ENCODE peak calls at places on chromosomes 5 and 9, in six cellular contexts. V is lung, I is brain microvascular endothelial cell, Y is bronchial epithelial cell, T is fibroblast of mammary gland, O is A549. L is an unnamed sample.

GRCh38 chr5:43042626-43043399 is 2.7 kb upstream of the ANXA2R start:
- DNase-seq in V (peak), I (peak), Y (peak), T (peak), O (peak), L (peak)

GRCh38 chr5:53030828-53031425 is 41.8 kb downstream of the ITGA2 start:
- DNase-seq in V (no peak), I (no peak), Y (no peak), T (no peak), O (no peak), L (no peak)

GRCh38 chr5:40221796-40222195 is 457.9 kb upstream of the PTGER4 start:
- DNase-seq in V (no peak), I (peak), Y (peak), T (peak), O (no peak), L (peak)

GRCh38 chr5:2417301-2417700 is 334.2 kb downstream of the IRX2 start:
- DNase-seq in V (no peak), I (no peak), Y (no peak), T (no peak), O (no peak), L (no peak)

GRCh38 chr9:16612627-16613026 is 257.8 kb downstream of the BNC2 start:
- DNase-seq in V (no peak), I (no peak), Y (no peak), T (peak), O (no peak), L (no peak)

GRCh38 chr9:111016046-111017026 is 21.9 kb downstream of the LPAR1 start:
- DNase-seq in V (no peak), I (peak), Y (peak), T (peak), O (no peak), L (peak)

GRCh38 chr9:22817181-22817580 is 370.6 kb downstream of the DMRTA1 start:
- DNase-seq in V (no peak), I (peak), Y (no peak), T (peak), O (no peak), L (peak)

GRCh38 chr9:99778308-99778707 is 43.4 kb upstream of the NR4A3 start:
- DNase-seq in V (no peak), I (peak), Y (peak), T (peak), O (peak), L (peak)

GRCh38 chr9:96567203-96567700 is 52.4 kb downstream of the CDC14B start:
- DNase-seq in V (no peak), I (no peak), Y (no peak), T (peak), O (no peak), L (peak)

GRCh38 chr9:947985-948384 is 28.5 kb upstream of the DMRT3 start:
- DNase-seq in V (no peak), I (no peak), Y (no peak), T (no peak), O (no peak), L (no peak)

GRCh38 chr9:113289091-113289490 is 13.6 kb downstream of the PRPF4 start:
- DNase-seq in V (no peak), I (no peak), Y (peak), T (no peak), O (no peak), L (no peak)

GRCh38 chr9:15389636-15390035 is 33.0 kb upstream of the SNAPC3 start:
- DNase-seq in V (no peak), I (no peak), Y (no peak), T (no peak), O (no peak), L (no peak)

GRCh38 chr5:158593925-158594324 is 505.8 kb downstream of the EBF1 start:
- DNase-seq in V (no peak), I (no peak), Y (no peak), T (no peak), O (no peak), L (no peak)

GRCh38 chr5:76744632-76745031 is 28.7 kb downstream of the F2R start:
- DNase-seq in V (no peak), I (no peak), Y (no peak), T (no peak), O (no peak), L (no peak)

GRCh38 chr5:137831526-137831925 is 36.1 kb upstream of the MYOT start:
- DNase-seq in V (no peak), I (no peak), Y (no peak), T (peak), O (no peak), L (peak)

GRCh38 chr9:136117291-136118060 is 1.2 kb downstream of the TMEM250 start:
- DNase-seq in V (no peak), I (no peak), Y (no peak), T (no peak), O (peak), L (peak)

GRCh38 chr5:132017316-132017715 is 5.9 kb upstream of the ACSL6 start:
- DNase-seq in V (no peak), I (no peak), Y (no peak), T (no peak), O (no peak), L (no peak)

GRCh38 chr5:17910318-17910717 is 276.1 kb downstream of the TAF11L14 start:
- DNase-seq in V (no peak), I (no peak), Y (peak), T (peak), O (peak), L (no peak)

GRCh38 chr5:72248352-72249032 is 71.5 kb downstream of the MRPS27 start:
- DNase-seq in V (peak), I (peak), Y (peak), T (peak), O (peak), L (peak)

GRCh38 chr9:21549890-21550289 is 67.8 kb upstream of the IFNE start:
- DNase-seq in V (no peak), I (no peak), Y (no peak), T (no peak), O (no peak), L (no peak)

GRCh38 chr5:75052461-75053285 is at the start of gene GCNT4:
- DNase-seq in V (peak), I (no peak), Y (no peak), T (peak), O (peak), L (peak)

GRCh38 chr5:27275353-27275752 is 237.0 kb upstream of the CDH9 start:
- DNase-seq in V (no peak), I (no peak), Y (no peak), T (no peak), O (no peak), L (no peak)
- H3K4me3 ChIP-seq in V (no peak), I (no peak), Y (no peak), T (no peak), O (no peak), L (no peak)

GRCh38 chr5:23352437-23352836 is 155.0 kb upstream of the PRDM9 start:
- DNase-seq in V (no peak), I (no peak), Y (peak), T (peak), O (peak), L (no peak)
- TF ChIP-seq CTCF in V (no peak), I (no peak), Y (no peak), T (peak), O (peak), L (no peak)

GRCh38 chr5:172534229-172535169 is 80.2 kb upstream of the SH3PXD2B start:
- DNase-seq in V (peak), I (no peak), Y (peak), T (peak), O (no peak), L (no peak)
- H3K4me3 ChIP-seq in V (no peak), I (no peak), Y (no peak), T (no peak), O (no peak), L (no peak)

DNA sequence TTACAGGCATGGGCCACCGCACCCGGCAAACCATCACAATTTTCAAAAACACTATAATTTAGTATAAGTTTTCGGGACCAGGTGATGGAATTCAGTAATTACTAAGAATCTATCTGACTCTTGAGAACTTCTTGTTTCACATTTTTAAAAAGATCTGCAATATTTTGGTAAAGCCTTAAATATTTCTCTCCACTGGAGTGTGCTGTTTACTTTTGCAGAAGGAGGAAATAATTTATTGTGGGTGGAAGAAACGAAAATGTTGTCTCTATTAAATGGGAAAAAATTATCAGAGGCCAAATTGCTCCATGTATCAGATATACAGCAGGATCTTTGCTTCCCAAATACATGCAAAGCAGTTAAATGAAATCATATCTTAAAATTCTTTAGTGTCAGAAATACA is 566.8 kb upstream of the CYLC2 start:
- DNase-seq in V (no peak), I (no peak), Y (no peak), T (no peak), O (no peak), L (no peak)
- TF ChIP-seq CTCF in V (no peak), I (no peak), Y (no peak), T (no peak), O (no peak), L (no peak)

DNA sequence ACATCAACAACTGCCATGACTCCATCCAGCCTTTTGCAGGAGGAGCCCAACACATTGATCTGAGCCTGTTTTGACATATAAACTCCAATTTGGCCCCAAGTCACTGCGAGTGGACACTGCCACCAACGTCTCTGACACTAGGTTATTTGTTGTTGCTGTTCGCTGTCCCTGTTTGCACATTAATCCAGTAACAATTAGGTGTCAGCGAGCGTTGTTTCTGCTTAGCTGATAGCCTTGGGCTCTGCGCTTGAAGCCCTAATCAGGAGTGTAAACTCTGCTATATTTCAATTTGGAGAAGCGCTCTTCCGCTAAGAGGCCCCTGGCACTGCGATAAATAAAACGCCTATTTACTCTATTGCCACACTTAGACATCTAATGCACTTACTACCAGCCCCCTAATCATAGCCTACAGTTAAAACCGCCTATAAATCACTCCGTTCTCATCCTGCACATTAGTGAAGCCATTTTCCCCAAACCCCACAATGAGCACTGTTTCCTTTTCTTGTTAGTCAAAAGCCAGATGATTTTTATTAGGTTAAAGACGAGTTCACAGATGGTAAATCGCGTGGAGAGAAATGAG is 195.9 kb upstream of the TBCA start:
- DNase-seq in V (no peak), I (no peak), Y (no peak), T (peak), O (no peak), L (no peak)
- H3K4me3 ChIP-seq in V (no peak), I (peak), Y (no peak), T (peak), O (no peak), L (no peak)

L was measured in fibroblast of the aortic adventitia.